ENCODE peak calls at places on chromosomes 6 and 20, in four cellular contexts. H, M, R and J are unnamed samples.

GRCh38 chr6:148218542-148219258 is 123.9 kb upstream of the SASH1 start:
- DNase-seq in R (no peak), M (no peak), H (no peak), J (no peak)

GRCh38 chr6:50970908-50971307 is 152.2 kb downstream of the TFAP2B start:
- DNase-seq in H (no peak), M (no peak), R (no peak), J (no peak)

GRCh38 chr6:100493206-100493888 is 28.6 kb upstream of the SIM1 start:
- DNase-seq in M (peak; percentile 31), H (no peak), R (no peak), J (no peak)

GRCh38 chr6:141675957-141676356 is 456.8 kb upstream of the GJE1 start:
- DNase-seq in M (no peak), R (no peak), H (no peak), J (no peak)

GRCh38 chr20:45779011-45779915 is 12.4 kb downstream of the WFDC3 start:
- DNase-seq in M (no peak), R (peak; percentile 87), H (no peak), J (no peak)

GRCh38 chr20:36421641-36422040 is 115.5 kb downstream of the DLGAP4 start:
- DNase-seq in H (no peak), R (no peak), M (no peak), J (no peak)

GRCh38 chr6:41941280-41942044 is at the start of gene CCND3:
- DNase-seq in H (peak; percentile 80), R (peak; percentile 55), M (peak; percentile 87), J (peak; percentile 94)

GRCh38 chr6:894274-894673 is 201.3 kb upstream of the EXOC2 start:
- DNase-seq in M (no peak), H (no peak), R (no peak), J (no peak)

GRCh38 chr20:5895626-5896025 is 54.7 kb downstream of the TRMT6 start:
- DNase-seq in R (no peak), H (no peak), M (no peak), J (no peak)

GRCh38 chr6:57173056-57173885 is 1.1 kb downstream of the BAG2 start:
- DNase-seq in R (peak; percentile 21), M (peak; percentile 29), H (no peak), J (peak; percentile 28)

GRCh38 chr6:135488023-135488422 is 9.5 kb downstream of the AHI1 start:
- DNase-seq in R (no peak), H (no peak), M (no peak), J (no peak)